ENCODE peak calls at places on chromosomes 16 and 17, in six cellular contexts. G is K562, P is H1, H is GM12878, L is HepG2, K is WTC11. Y is an unnamed sample.

GRCh38 chr17:518047-518735 is 165.6 kb upstream of the RPH3AL start:
- DNase-seq in P (no peak), K (no peak), L (no peak), G (no peak), H (no peak), Y (no peak)

GRCh38 chr17:40317345-40317873 is 8.4 kb downstream of the RARA start:
- DNase-seq in K (peak), P (no peak), H (no peak), G (peak), L (peak), Y (peak)

GRCh38 chr17:72687941-72688340 is 404.5 kb downstream of the SLC39A11 start:
- DNase-seq in P (no peak), H (no peak), K (no peak), G (no peak), L (no peak), Y (no peak)

GRCh38 chr16:55671974-55672280 is 16.1 kb downstream of the SLC6A2 start:
- DNase-seq in H (no peak), L (no peak), G (no peak), P (no peak), K (no peak), Y (no peak)

GRCh38 chr16:54277845-54278703 is 8.5 kb downstream of the IRX3 start:
- DNase-seq in G (no peak), H (no peak), K (no peak), L (no peak), P (no peak), Y (no peak)

GRCh38 chr16:81445926-81446317 is 1.3 kb downstream of the CMIP start:
- DNase-seq in H (no peak), P (no peak), G (no peak), L (no peak), K (no peak), Y (no peak)

GRCh38 chr17:6558932-6559752 is 2.8 kb upstream of the PITPNM3 start:
- DNase-seq in G (no peak), K (no peak), H (no peak), L (no peak), P (no peak), Y (no peak)

GRCh38 chr17:7034955-7035590 is 742 bp upstream of the SLC16A13 start:
- DNase-seq in K (no peak), P (no peak), G (no peak), L (no peak), H (no peak), Y (no peak)

GRCh38 chr16:84507011-84507982 is 2.8 kb upstream of the MEAK7 start:
- DNase-seq in H (peak), K (peak), L (no peak), P (no peak), G (no peak), Y (no peak)

GRCh38 chr17:4327638-4328037 is 38.8 kb downstream of the UBE2G1 start:
- DNase-seq in H (no peak), K (no peak), L (no peak), P (no peak), G (peak), Y (peak)

GRCh38 chr17:49696233-49696761 is 11.5 kb downstream of the SLC35B1 start:
- DNase-seq in K (no peak), P (no peak), G (no peak), H (peak), L (no peak), Y (no peak)

GRCh38 chr17:40177275-40177874 is at the start of gene RAPGEFL1:
- DNase-seq in G (peak), P (no peak), H (peak), K (peak), L (no peak), Y (no peak)

GRCh38 chr16:56789360-56789759 is 59.4 kb downstream of the NUP93 start:
- DNase-seq in K (no peak), P (no peak), G (peak), H (no peak), L (peak), Y (peak)

GRCh38 chr17:6542577-6542976 is 13.8 kb downstream of the PITPNM3 start:
- DNase-seq in H (no peak), K (no peak), P (no peak), L (no peak), G (no peak), Y (no peak)

GRCh38 chr16:2473425-2473926 is 1.5 kb upstream of the TBC1D24 start:
- DNase-seq in P (no peak), G (peak), H (no peak), L (no peak), K (peak), Y (no peak)

GRCh38 chr17:74815671-74816370 is 39.7 kb upstream of the NAT9 start:
- DNase-seq in P (no peak), H (no peak), L (no peak), G (peak), K (peak), Y (no peak)

GRCh38 chr16:85615852-85616607 is 2.9 kb downstream of the GSE1 start:
- DNase-seq in K (peak), L (peak), P (no peak), H (peak), G (peak), Y (peak)

GRCh38 chr17:39628655-39629493 is 2.1 kb downstream of the PPP1R1B start:
- DNase-seq in H (no peak), L (no peak), K (no peak), P (no peak), G (no peak), Y (no peak)

GRCh38 chr17:48100591-48101011 is 677 bp downstream of the CBX1 start:
- DNase-seq in G (peak), K (peak), L (peak), H (no peak), P (peak), Y (peak)

GRCh38 chr16:14378131-14378551 is 251.9 kb downstream of the PARN start:
- DNase-seq in G (peak), H (no peak), L (peak), P (no peak), K (no peak), Y (peak)

GRCh38 chr17:16083223-16083622 is 83.6 kb downstream of the TTC19 start:
- DNase-seq in P (no peak), H (no peak), G (no peak), L (no peak), K (no peak), Y (no peak)

GRCh38 chr16:49839462-49839825 is 16.5 kb downstream of the ZNF423 start:
- DNase-seq in G (no peak), K (no peak), L (no peak), H (no peak), P (no peak), Y (no peak)

GRCh38 chr17:68514809-68515208 is 2.6 kb downstream of the PRKAR1A start:
- DNase-seq in G (no peak), P (no peak), K (no peak), L (peak), H (no peak), Y (no peak)

GRCh38 chr17:35917519-35918213 is 12.9 kb downstream of the RDM1 start:
- DNase-seq in H (no peak), P (no peak), G (peak), K (no peak), L (no peak), Y (no peak)

GRCh38 chr16:77450790-77451487 is 16.1 kb upstream of the ADAMTS18 start:
- DNase-seq in P (no peak), H (no peak), L (no peak), K (no peak), G (no peak), Y (no peak)

GRCh38 chr17:83175551-83176271 is 96.3 kb downstream of the METRNL start:
- DNase-seq in H (no peak), L (no peak), K (no peak), P (no peak), G (no peak), Y (no peak)

GRCh38 chr16:239948-240277 is 5.3 kb downstream of the FAM234A start:
- DNase-seq in G (no peak), K (no peak), P (no peak), L (peak), H (no peak), Y (no peak)

DNA sequence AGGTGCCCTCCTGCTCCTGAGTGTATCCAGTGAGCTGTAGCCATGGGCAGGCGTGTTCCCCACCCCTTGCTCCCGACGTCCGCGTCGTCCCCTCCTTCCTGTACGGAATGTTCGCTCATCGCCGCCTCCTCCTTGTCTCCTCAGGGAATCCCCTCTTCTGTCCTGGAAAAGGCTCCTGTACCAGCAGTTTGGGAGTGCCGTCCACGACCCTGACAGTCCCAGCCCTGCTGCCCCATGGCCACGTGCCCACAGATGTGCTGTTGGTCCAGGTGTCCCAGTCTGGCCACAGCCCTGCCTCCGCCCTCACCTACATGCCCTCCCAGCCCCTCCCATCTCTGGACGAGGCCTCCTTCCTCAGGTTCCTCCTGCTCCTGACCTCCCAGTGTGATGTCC is 30.2 kb downstream of the OR1D5 start:
- DNase-seq in H (no peak), L (no peak), G (no peak), K (no peak), P (no peak), Y (no peak)
- TF ChIP-seq ATF3 in H (no peak), L (no peak), G (no peak), K (no peak), P (no peak), Y (no peak)

DNA sequence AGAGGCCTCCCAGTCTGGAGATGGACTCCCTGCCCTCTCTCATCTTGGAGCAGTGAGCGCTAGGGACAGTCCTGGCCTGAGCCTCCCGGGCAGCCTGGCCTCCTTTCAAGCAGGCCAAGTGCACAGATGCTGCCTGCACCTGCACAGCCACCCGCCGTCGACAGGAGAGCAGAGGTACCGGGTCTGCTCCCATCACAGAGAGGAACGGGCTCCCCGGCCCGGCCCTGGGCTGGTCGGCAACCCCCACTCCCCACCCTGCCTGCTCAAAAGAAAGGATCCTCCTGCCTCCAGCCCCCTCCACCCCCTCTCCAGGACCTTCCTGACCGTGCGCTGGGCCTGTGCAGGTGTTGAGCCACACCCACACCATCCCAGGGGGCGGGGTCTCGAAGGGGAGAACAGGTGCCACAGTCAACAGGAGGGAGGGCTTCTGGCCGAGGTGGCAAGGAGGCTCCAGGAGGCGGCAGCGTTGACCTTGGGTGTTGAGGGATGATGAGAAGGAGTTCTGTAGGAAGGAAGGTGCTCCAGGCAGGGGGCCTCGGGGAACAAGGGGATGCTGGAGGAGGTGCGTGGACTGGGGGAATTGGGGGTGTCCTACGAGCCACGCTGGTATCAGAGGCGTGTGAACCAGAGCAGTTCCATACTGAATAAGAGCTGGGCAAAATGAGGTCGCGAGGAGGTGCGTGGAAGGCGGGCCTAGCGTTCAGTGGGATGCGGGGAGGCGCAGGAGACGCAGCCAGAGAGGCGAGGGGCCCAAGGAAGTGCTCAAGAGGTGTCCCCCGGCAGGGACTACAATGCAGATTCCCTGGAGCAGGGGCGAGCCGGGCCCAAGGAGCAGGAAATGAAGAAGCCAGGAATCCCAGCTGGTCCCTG is 967 bp upstream of the CDH15 start:
- DNase-seq in P (peak), K (peak), L (no peak), G (peak), H (no peak), Y (peak)
- TF ChIP-seq ATF3 in P (no peak), K (no peak), L (no peak), G (no peak), H (no peak), Y (no peak)

DNA sequence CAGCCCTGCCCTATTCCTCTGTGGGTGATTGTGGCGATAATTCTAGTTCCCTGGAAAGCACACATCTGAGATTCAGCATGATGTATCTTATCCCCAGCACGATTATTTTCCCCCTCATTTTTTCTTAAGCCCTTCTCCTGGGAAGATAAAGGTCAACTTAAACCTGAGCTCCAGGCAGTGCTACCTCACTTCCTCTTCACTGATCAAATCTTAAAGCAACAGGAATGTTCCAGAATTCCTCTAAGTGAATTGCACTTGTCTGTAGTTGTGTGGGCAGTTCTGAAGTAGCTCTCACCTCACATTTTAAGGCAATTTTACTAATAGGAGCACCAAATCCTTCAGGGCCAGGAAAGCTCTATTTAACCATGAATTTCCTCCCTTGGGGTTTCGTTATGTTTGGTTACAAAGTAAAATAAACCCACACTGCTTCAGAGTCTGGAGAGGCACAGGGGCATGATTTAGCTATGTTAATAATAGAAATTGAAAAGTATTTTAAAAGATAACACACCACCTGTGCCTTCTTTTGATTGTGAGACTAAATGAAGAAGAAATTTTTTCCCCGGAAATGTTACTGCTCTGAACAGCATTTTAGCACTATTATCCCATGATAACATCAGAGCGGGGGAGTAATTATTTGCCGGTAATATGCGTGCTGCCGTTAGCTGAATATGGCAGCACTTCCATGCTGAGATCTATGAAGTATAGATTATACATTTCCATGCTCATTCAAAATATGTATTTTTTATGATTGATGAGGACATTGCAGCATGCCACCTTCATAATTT is 500.4 kb upstream of the HSBP1 start:
- DNase-seq in G (no peak), H (no peak), P (no peak), L (no peak), K (no peak), Y (no peak)
- TF ChIP-seq ATF3 in G (no peak), H (no peak), P (no peak), L (no peak), K (no peak), Y (no peak)

GRCh38 chr16:22785552-22785951 is 28.4 kb upstream of the HS3ST2 start:
- DNase-seq in L (no peak), P (no peak), K (no peak), H (no peak), G (no peak), Y (no peak)

GRCh38 chr16:22786691-22787090 is 27.3 kb upstream of the HS3ST2 start:
- DNase-seq in G (no peak), K (no peak), P (no peak), H (no peak), L (no peak), Y (no peak)

GRCh38 chr16:22782299-22782698 is 31.7 kb upstream of the HS3ST2 start:
- DNase-seq in G (peak), L (no peak), H (no peak), K (no peak), P (no peak), Y (no peak)

GRCh38 chr16:22786284-22786683 is 27.7 kb upstream of the HS3ST2 start:
- DNase-seq in K (no peak), H (no peak), P (no peak), L (no peak), G (no peak), Y (no peak)

GRCh38 chr16:22784690-22785214 is 29.2 kb upstream of the HS3ST2 start:
- DNase-seq in G (no peak), P (no peak), L (no peak), H (no peak), K (no peak), Y (no peak)
- TF ChIP-seq ATF3 in G (no peak), P (no peak), L (no peak), H (no peak), K (no peak), Y (no peak)

DNA sequence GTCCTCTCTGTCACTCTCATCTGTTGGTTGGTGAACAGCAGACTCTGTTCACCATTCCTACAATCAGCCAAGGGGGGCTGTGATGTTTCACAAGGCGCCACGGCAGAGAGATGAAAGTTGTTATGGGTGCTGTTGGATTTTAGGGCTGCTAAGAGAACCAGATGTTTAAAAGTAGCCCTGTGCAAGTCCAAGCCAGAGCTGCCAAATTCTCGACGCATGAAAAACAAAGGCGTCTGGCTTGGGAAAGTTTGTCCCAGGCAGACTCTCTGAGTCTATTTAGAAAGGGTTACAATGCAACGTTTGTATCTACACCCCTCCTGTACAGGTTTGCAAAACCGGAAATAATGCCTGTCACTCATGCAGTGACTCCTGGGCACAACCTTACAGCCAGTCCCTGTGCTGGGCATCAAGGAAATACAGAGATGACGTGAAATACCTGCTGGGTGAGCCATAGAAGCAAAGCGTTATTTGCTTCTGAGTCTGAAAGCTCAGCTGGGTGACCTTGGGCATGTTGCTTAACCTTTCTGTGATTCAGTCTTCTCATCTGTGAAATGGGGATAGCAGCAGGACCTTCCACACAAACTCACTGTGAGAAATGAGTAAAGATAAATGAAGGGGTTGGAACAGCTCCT is 74.8 kb downstream of the XYLT1 start:
- DNase-seq in K (no peak), L (no peak), P (no peak), G (no peak), H (no peak), Y (no peak)
- TF ChIP-seq ATF3 in K (no peak), L (no peak), P (no peak), G (no peak), H (no peak), Y (no peak)

GRCh38 chr16:89972244-89973234 is 24.0 kb downstream of the DEF8 start:
- DNase-seq in P (peak), K (peak), H (no peak), L (peak), G (peak), Y (peak)

GRCh38 chr16:89971495-89972243 is 23.1 kb downstream of the DEF8 start:
- DNase-seq in L (no peak), P (no peak), G (no peak), H (no peak), K (peak), Y (no peak)

GRCh38 chr16:89973654-89974335 is 25.2 kb downstream of the DEF8 start:
- DNase-seq in H (no peak), K (no peak), G (no peak), P (no peak), L (peak), Y (no peak)

GRCh38 chr16:89973235-89973634 is 24.7 kb downstream of the DEF8 start:
- DNase-seq in K (no peak), H (no peak), L (no peak), G (no peak), P (no peak), Y (no peak)

GRCh38 chr16:89970011-89970410 is 21.5 kb downstream of the DEF8 start:
- DNase-seq in P (no peak), G (no peak), L (no peak), K (no peak), H (no peak), Y (no peak)
- TF ChIP-seq ATF3 in P (no peak), G (no peak), L (no peak), K (no peak), H (no peak), Y (no peak)

GRCh38 chr16:89062389-89063345 is 31.0 kb upstream of the ACSF3 start:
- DNase-seq in H (no peak), K (no peak), G (no peak), L (no peak), P (no peak), Y (no peak)

GRCh38 chr16:89061590-89062380 is 31.9 kb upstream of the ACSF3 start:
- DNase-seq in P (no peak), L (no peak), H (no peak), G (no peak), K (no peak), Y (no peak)

GRCh38 chr16:89058812-89059211 is 34.8 kb upstream of the ACSF3 start:
- DNase-seq in L (no peak), H (no peak), K (no peak), P (no peak), G (no peak), Y (no peak)

GRCh38 chr16:89060207-89060794 is 33.4 kb upstream of the ACSF3 start:
- DNase-seq in G (no peak), L (no peak), P (no peak), K (no peak), H (peak), Y (no peak)

GRCh38 chr16:89061086-89061485 is 32.6 kb upstream of the ACSF3 start:
- DNase-seq in P (no peak), L (no peak), G (no peak), H (no peak), K (no peak), Y (no peak)
- TF ChIP-seq ATF3 in P (no peak), L (no peak), G (no peak), H (no peak), K (no peak), Y (no peak)

Y was measured in HCT116.